ENCODE peak calls at places on chromosomes 1 and 21, in four cellular contexts. T is RCC 7860, S is HFF-Myc, I is iPS-NIHi11. C is an unnamed sample.

GRCh38 chr1:239361403-239361802 is 25.0 kb upstream of the CHRM3 start:
- DNase-seq in T (no peak), I (no peak), S (peak), C (no peak)

GRCh38 chr1:200979574-200980451 is 43.7 kb downstream of the KIF21B start:
- DNase-seq in T (peak), S (no peak), I (peak), C (peak)

GRCh38 chr1:228754646-228755268 is 19.5 kb downstream of the RHOU start:
- DNase-seq in S (no peak), I (no peak), T (no peak), C (no peak)

GRCh38 chr1:179228783-179229213 is 679 bp downstream of the ABL2 start:
- DNase-seq in S (no peak), I (peak), T (no peak), C (peak)

GRCh38 chr1:152495066-152495675 is 15.4 kb upstream of the LCE5A start:
- DNase-seq in T (peak), I (no peak), S (no peak), C (no peak)

GRCh38 chr21:43734830-43735229 is 15.9 kb downstream of the PDXK start:
- DNase-seq in T (peak), S (no peak), I (no peak), C (no peak)

GRCh38 chr1:117652421-117652820 is 46.6 kb downstream of the TENT5C start:
- DNase-seq in T (no peak), S (no peak), I (no peak), C (no peak)

GRCh38 chr1:20355828-20356735 is 65.4 kb downstream of the VWA5B1 start:
- DNase-seq in T (no peak), S (no peak), I (no peak), C (no peak)

GRCh38 chr1:6590046-6590445 is 10.3 kb downstream of the ZBTB48 start:
- DNase-seq in S (no peak), T (no peak), I (no peak), C (no peak)

GRCh38 chr1:23417570-23417969 is 7.0 kb downstream of the TCEA3 start:
- DNase-seq in S (peak), T (no peak), I (no peak), C (no peak)

GRCh38 chr1:168470821-168471473 is 72.8 kb downstream of the XCL2 start:
- DNase-seq in T (peak), I (no peak), S (peak), C (no peak)

GRCh38 chr1:100184536-100184935 is 6.5 kb upstream of the LRRC39 start:
- DNase-seq in T (peak), I (no peak), S (no peak), C (no peak)

GRCh38 chr1:169809370-169810095 is 14.8 kb upstream of the METTL18 start:
- DNase-seq in I (peak), T (peak), S (peak), C (no peak)

GRCh38 chr21:41283211-41283818 is 33.3 kb upstream of the FAM3B start:
- DNase-seq in T (peak), I (peak), S (peak), C (no peak)

GRCh38 chr1:28751315-28752056 is 14.7 kb downstream of the YTHDF2 start:
- DNase-seq in T (no peak), I (no peak), S (no peak), C (no peak)

GRCh38 chr1:36851087-36851486 is 183.2 kb downstream of the GRIK3 start:
- DNase-seq in S (no peak), T (no peak), I (no peak), C (no peak)

GRCh38 chr1:184823080-184823479 is 68.4 kb upstream of the EDEM3 start:
- DNase-seq in S (no peak), T (no peak), I (no peak), C (no peak)

GRCh38 chr1:44545961-44546360 is 128.3 kb downstream of the TMEM53 start:
- DNase-seq in S (no peak), I (peak), T (no peak), C (no peak)

GRCh38 chr1:180027949-180028445 is 73.4 kb downstream of the CEP350 start:
- DNase-seq in T (no peak), I (no peak), S (no peak), C (no peak)

C was measured in ecto neural progenitor cell.